ENCODE peak calls at places on chromosomes 11 and 22, in seven cellular contexts. C is glutamatergic neuron, L is spleen, W is MCF 10A, O is B cell, D is pancreas, G is brain microvascular endothelial cell. E is an unnamed sample.
A peak's percentile ranks its signal among the peaks of the same experiment; 100 is the strongest.

GRCh38 chr22:19766506-19767426 is 6.2 kb downstream of the TBX1 start:
- DNase-seq in L (peak; percentile 91), W (no peak), C (peak; percentile 33), D (peak; percentile 52), O (peak; percentile 68), G (peak; percentile 9), E (no peak)

GRCh38 chr22:30286813-30287625 is 2.3 kb downstream of the CASTOR1 start:
- DNase-seq in W (peak; percentile 68), L (peak; percentile 96), D (peak; percentile 61), O (peak; percentile 89), G (peak; percentile 45), C (peak; percentile 85), E (peak; percentile 71)

GRCh38 chr11:84384637-84385227 is 1098.6 kb upstream of the CCDC90B start:
- DNase-seq in L (no peak), G (peak; percentile 69), O (peak; percentile 42), W (peak; percentile 50), C (peak; percentile 56), D (peak; percentile 17), E (peak; percentile 38)

GRCh38 chr11:134032501-134033091 is 36.3 kb upstream of the JAM3 start:
- DNase-seq in C (peak; percentile 77), O (no peak), D (no peak), W (no peak), G (no peak), L (no peak), E (no peak)

GRCh38 chr22:24937114-24937513 is 9.4 kb downstream of the LHFPL7 start:
- DNase-seq in D (no peak), L (no peak), O (no peak), W (peak; percentile 51), C (no peak), G (peak; percentile 44), E (peak; percentile 10)

GRCh38 chr22:50641696-50642607 is 14.0 kb upstream of the ARSA start:
- DNase-seq in D (no peak), L (no peak), O (no peak), G (peak; percentile 16), W (no peak), C (no peak), E (peak; percentile 65)

GRCh38 chr22:25845985-25846745 is 104.2 kb downstream of the MYO18B start:
- DNase-seq in G (peak; percentile 3), L (no peak), D (no peak), O (no peak), W (no peak), C (no peak), E (no peak)

GRCh38 chr11:65653229-65654225 is 9.2 kb downstream of the RELA start:
- DNase-seq in D (no peak), G (no peak), L (peak; percentile 59), O (peak; percentile 30), C (no peak), W (no peak), E (no peak)

GRCh38 chr22:29266564-29267461 is 968 bp downstream of the RHBDD3 start:
- DNase-seq in C (peak; percentile 50), D (no peak), G (no peak), L (peak; percentile 79), O (no peak), W (peak; percentile 11), E (no peak)

GRCh38 chr22:24400726-24401596 is 26.4 kb upstream of the ADORA2A start:
- DNase-seq in G (no peak), D (no peak), C (no peak), W (no peak), L (no peak), O (peak; percentile 38), E (no peak)

GRCh38 chr11:96338910-96339703 is 3.9 kb downstream of the MAML2 start:
- DNase-seq in W (peak; percentile 86), C (no peak), G (peak; percentile 73), D (no peak), O (peak; percentile 77), L (peak; percentile 85), E (no peak)

GRCh38 chr11:62245271-62245753 is 3.3 kb downstream of the SCGB1D2 start:
- DNase-seq in O (no peak), L (no peak), C (no peak), G (peak; percentile 27), D (peak; percentile 17), W (peak; percentile 34), E (peak; percentile 11)

GRCh38 chr22:47175761-47176359 is 413.4 kb downstream of the TBC1D22A start:
- DNase-seq in C (no peak), G (no peak), O (no peak), W (no peak), L (peak; percentile 67), D (no peak), E (no peak)

GRCh38 chr11:61198391-61198790 is 4.9 kb upstream of the PGA3 start:
- DNase-seq in D (no peak), O (no peak), L (no peak), C (no peak), W (no peak), G (no peak), E (no peak)

GRCh38 chr11:18093946-18094345 is 11.9 kb downstream of the SAAL1 start:
- DNase-seq in C (no peak), G (no peak), W (no peak), L (no peak), D (no peak), O (no peak), E (no peak)

GRCh38 chr11:35082322-35083180 is 56.4 kb upstream of the CD44 start:
- DNase-seq in W (peak; percentile 86), G (peak; percentile 89), C (no peak), D (peak; percentile 73), O (peak; percentile 89), L (peak; percentile 91), E (no peak)

GRCh38 chr22:20176421-20177060 is 25.7 kb upstream of the CCDC188 start:
- DNase-seq in W (no peak), O (no peak), D (no peak), C (no peak), G (no peak), L (no peak), E (no peak)

GRCh38 chr22:24515025-24515338 is 19.9 kb downstream of the UPB1 start:
- DNase-seq in O (no peak), L (no peak), G (no peak), D (no peak), W (no peak), C (no peak), E (no peak)

GRCh38 chr22:50246242-50247175 is 1.7 kb upstream of the TUBGCP6 start:
- DNase-seq in C (no peak), G (no peak), L (no peak), W (no peak), D (no peak), O (no peak), E (no peak)

GRCh38 chr11:9076046-9076445 is 15.4 kb downstream of the SCUBE2 start:
- DNase-seq in C (no peak), D (no peak), L (no peak), G (no peak), W (no peak), O (no peak), E (no peak)

GRCh38 chr11:23192256-23192655 is 332.0 kb upstream of the CCDC179 start:
- DNase-seq in D (no peak), L (no peak), O (no peak), G (no peak), W (peak; percentile 0), C (no peak), E (no peak)

GRCh38 chr11:68890490-68891231 is 13.0 kb downstream of the MRPL21 start:
- DNase-seq in L (peak; percentile 61), W (no peak), G (peak; percentile 94), C (no peak), D (peak; percentile 26), O (no peak), E (no peak)

GRCh38 chr22:44685384-44686056 is 16.5 kb upstream of the PRR5 start:
- DNase-seq in C (no peak), D (no peak), G (peak; percentile 52), O (peak; percentile 61), L (peak; percentile 87), W (peak; percentile 85), E (peak; percentile 52)

DNA sequence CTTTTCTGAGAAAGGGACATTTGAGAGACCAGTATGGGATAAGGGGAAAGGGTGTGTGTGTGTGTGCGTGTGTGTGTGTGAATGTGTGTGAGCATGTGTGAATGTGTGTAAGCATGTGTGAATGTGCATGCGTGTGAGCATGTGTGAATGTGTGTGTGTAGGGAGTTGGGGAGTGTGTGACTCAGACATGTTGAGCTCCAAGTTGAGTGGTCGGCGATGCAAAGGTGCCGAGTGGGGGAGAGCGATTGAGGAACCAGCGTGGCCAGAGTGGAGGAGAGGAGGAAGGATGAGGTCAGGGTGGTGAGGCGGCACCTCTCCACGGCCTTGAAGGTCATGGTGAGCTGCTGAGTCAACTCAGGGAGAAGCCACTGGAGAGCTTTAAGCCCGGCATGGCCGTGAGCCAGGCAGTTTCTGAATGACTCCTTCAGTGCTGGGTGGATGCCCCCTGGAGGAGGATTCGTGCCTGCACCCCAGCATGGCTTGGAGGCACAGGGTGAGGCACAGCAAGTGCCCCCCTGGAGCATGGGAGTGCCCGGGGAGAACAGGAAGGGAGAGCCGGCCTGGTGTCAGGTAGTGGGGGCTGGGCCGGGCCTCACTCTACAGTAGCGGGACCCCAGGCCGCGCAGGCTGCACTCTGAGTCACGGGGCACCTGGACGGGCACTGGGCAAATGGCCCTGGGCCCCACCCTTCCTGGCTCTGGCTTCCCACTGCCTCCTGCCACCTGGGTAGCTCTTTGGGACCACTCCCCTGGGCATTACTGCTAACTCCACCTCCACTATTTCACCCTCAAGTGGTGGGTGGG is 8.2 kb upstream of the CCDC88B start:
- DNase-seq in G (peak; percentile 84), W (peak; percentile 98), O (peak; percentile 67), L (peak; percentile 92), C (peak; percentile 62), D (peak; percentile 72), E (no peak)
- TF ChIP-seq CTCF in G (peak; percentile 84), W (peak; percentile 79), O (peak; percentile 66), L (peak; percentile 42), C (peak; percentile 59), D (peak; percentile 9), E (peak; percentile 45)

GRCh38 chr11:127789887-127790286 is 789.3 kb upstream of the KIRREL3 start:
- DNase-seq in O (no peak), C (peak; percentile 66), G (peak; percentile 0), L (no peak), W (peak; percentile 57), D (no peak), E (no peak)
- TF ChIP-seq CTCF in O (no peak), C (peak; percentile 70), G (peak; percentile 65), L (no peak), W (peak; percentile 29), D (no peak), E (peak; percentile 67)

GRCh38 chr11:70378506-70379134 is 19.7 kb upstream of the CTTN start:
- DNase-seq in G (no peak), O (no peak), W (no peak), D (no peak), L (no peak), C (no peak), E (no peak)
- TF ChIP-seq CTCF in G (peak; percentile 24), O (no peak), W (no peak), D (no peak), L (no peak), C (no peak), E (peak; percentile 10)

GRCh38 chr11:114587398-114587953 is 8.1 kb downstream of the NXPE4 start:
- DNase-seq in G (no peak), L (no peak), D (no peak), W (no peak), C (no peak), O (no peak), E (no peak)

GRCh38 chr11:114586797-114587196 is 8.8 kb downstream of the NXPE4 start:
- DNase-seq in C (no peak), W (peak; percentile 9), G (no peak), O (no peak), D (no peak), L (no peak), E (no peak)
- TF ChIP-seq CTCF in C (no peak), W (no peak), G (no peak), O (no peak), D (no peak), L (no peak), E (no peak)

GRCh38 chr11:72330131-72330727 is 86.3 kb upstream of the PHOX2A start:
- DNase-seq in G (no peak), L (no peak), D (no peak), C (no peak), W (no peak), O (no peak), E (no peak)
- TF ChIP-seq CTCF in G (no peak), L (no peak), D (no peak), C (no peak), W (no peak), O (no peak), E (no peak)